ENCODE peak calls at places on chromosomes 7 and 10, in eight cellular contexts. P is transverse colon, B is A549, T is K562, Y is H1, G is tibial nerve, R is SK-N-SH, D is stomach. F is an unnamed sample.

GRCh38 chr10:43862756-43863155 is 214.1 kb upstream of the ZNF32 start:
- DNase-seq in Y (peak; percentile 11), B (no peak), G (no peak), P (no peak), T (no peak), R (peak; percentile 81), D (no peak), F (no peak)

GRCh38 chr10:99924856-99925255 is 84.9 kb downstream of the DNMBP start:
- DNase-seq in T (no peak), G (no peak), R (no peak), Y (no peak), B (no peak), P (no peak), D (no peak), F (no peak)

GRCh38 chr10:127117125-127117524 is 79.3 kb downstream of the INSYN2A start:
- DNase-seq in D (peak; percentile 48), P (peak; percentile 35), B (peak; percentile 24), Y (peak; percentile 86), T (peak; percentile 35), G (peak; percentile 14), R (no peak), F (peak; percentile 62)

GRCh38 chr7:23247602-23248335 is 1.2 kb downstream of the GPNMB start:
- DNase-seq in T (no peak), G (peak; percentile 32), R (no peak), D (no peak), P (peak; percentile 21), Y (peak; percentile 67), B (no peak), F (peak; percentile 57)

GRCh38 chr10:121572857-121573540 is 25.2 kb downstream of the FGFR2 start:
- DNase-seq in D (no peak), Y (no peak), B (no peak), R (no peak), P (peak; percentile 25), T (no peak), G (no peak), F (no peak)

GRCh38 chr10:79243211-79244067 is 103.8 kb upstream of the PPIF start:
- DNase-seq in P (peak; percentile 63), D (peak; percentile 46), T (no peak), Y (peak; percentile 73), R (peak; percentile 83), G (no peak), B (no peak), F (peak; percentile 60)

GRCh38 chr10:76319666-76320065 is 888.2 kb downstream of the LRMDA start:
- DNase-seq in T (no peak), Y (no peak), R (no peak), P (no peak), B (no peak), D (no peak), G (no peak), F (no peak)

GRCh38 chr10:307659-308058 is 172.4 kb downstream of the ZMYND11 start:
- DNase-seq in G (no peak), Y (no peak), T (no peak), R (no peak), B (no peak), P (no peak), D (no peak), F (no peak)

GRCh38 chr7:1659696-1660095 is 10.4 kb upstream of the ELFN1 start:
- DNase-seq in B (no peak), R (no peak), Y (no peak), P (no peak), D (no peak), T (no peak), G (no peak), F (no peak)

GRCh38 chr10:26438534-26439269 is 561 bp downstream of the APBB1IP start:
- DNase-seq in B (no peak), G (no peak), Y (peak; percentile 63), R (peak; percentile 16), T (no peak), P (peak; percentile 31), D (no peak), F (no peak)

GRCh38 chr7:42805601-42806000 is 106.3 kb downstream of the C7orf25 start:
- DNase-seq in R (no peak), Y (no peak), T (no peak), D (no peak), P (no peak), G (no peak), B (no peak), F (no peak)

GRCh38 chr10:88120075-88120474 is 256.6 kb downstream of the PTEN start:
- DNase-seq in P (no peak), Y (no peak), R (no peak), D (no peak), T (no peak), G (no peak), B (no peak), F (no peak)
- TF ChIP-seq EP300 in P (no peak), Y (no peak), R (no peak), D (no peak), T (no peak), G (no peak), B (no peak), F (no peak)

GRCh38 chr10:70480254-70480861 is 1.8 kb downstream of the PALD1 start:
- DNase-seq in G (no peak), B (no peak), Y (peak; percentile 47), T (no peak), P (peak; percentile 46), R (no peak), D (no peak), F (peak; percentile 34)
- H3K27ac ChIP-seq in G (no peak overlapping the region), B (no peak overlapping the region), Y (no peak overlapping the region), T (no peak overlapping the region), P (peak overlapping the region; percentile 61), R (no peak overlapping the region), D (peak overlapping the region; percentile 73), F (no peak overlapping the region)

DNA sequence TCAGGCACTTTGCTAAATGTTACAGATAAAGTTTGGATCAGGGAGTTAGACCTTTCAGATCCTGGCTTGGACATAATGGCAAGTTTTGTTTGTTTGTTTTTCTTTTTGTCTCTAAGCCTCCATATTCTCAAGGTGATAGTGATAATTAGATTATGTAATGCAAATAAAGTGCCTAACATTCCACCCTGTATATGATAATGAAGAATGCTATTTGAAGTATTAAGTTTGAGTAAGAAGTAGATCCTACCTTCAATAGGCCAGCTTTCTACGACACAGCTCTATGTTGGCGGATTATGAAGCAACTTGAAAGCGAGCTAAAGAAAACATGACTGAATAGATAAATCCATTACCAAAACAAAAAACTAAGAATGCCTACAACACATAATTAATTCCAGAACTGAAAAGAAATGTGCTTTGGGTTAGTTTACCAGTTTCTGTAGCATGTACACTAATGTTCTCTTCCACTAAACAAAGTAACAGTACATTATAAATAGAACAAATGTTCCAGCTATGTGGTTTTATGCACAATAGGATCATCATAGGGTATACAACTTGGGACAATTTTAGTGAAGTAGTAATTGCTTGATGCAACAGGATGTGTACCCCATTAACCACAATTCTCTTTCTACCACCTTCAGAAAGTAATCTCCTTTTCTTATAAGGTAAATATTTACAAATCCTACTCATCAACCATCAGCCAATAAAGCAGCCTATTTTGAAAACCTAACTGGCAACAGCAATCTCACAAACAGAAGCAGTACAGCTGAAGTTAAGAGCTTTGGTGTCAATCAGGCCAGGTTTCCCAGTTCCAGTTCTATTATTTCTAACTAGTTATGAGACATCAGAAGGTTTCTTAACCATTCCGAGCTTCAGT is 1.5 kb downstream of the SEM1 start:
- DNase-seq in Y (no peak), D (no peak), T (no peak), G (no peak), B (no peak), R (no peak), P (no peak), F (no peak)
- TF ChIP-seq EP300 in Y (no peak), D (no peak), T (no peak), G (no peak), B (no peak), R (no peak), P (no peak), F (no peak)

DNA sequence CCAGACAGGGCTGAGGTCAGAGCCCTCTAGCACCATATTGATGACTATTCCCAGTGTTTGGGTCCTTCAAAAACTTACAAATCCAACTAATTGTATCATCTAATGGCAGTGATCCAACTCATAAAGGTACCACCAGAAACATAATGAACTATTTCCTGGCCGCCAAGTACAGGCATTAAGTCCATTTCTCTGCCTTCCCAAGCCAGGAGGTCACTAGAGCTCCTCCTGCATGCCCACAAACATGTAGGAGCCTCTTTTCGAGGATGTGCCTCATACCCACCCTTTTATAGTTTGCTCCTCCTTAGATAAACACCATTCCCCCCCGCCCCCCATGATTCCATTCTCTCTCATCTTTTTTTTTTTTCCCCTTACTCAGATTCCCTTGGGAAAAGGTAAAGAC is 91.3 kb downstream of the CHN2 start:
- DNase-seq in R (no peak), G (no peak), T (no peak), D (no peak), P (no peak), B (no peak), Y (no peak), F (no peak)
- H3K27ac ChIP-seq in R (peak overlapping the region; percentile 22), G (no peak overlapping the region), T (no peak overlapping the region), D (no peak overlapping the region), P (no peak overlapping the region), B (no peak overlapping the region), Y (no peak overlapping the region), F (no peak overlapping the region)

DNA sequence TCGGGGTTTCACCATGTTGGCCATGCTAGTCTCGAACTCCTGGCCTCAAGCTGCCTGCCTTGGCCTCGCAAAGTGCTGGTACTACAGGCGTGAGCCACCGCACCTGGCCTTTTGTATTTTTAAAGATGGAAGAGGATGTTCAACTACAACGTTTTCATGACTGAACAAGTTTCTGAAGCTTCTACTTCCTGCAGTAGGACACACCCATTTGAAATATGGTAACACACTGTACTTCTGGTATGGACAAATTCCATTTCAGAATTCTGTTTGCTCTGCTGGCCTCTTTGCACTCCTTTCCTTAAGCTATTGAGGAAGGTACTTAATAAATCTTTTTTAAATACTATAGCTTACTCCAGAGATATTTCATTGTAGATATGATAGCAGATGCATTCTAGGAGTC is 10.9 kb upstream of the CDK1 start:
- DNase-seq in G (no peak), P (no peak), B (no peak), R (no peak), Y (no peak), T (no peak), D (no peak), F (no peak)
- TF ChIP-seq EP300 in G (no peak), P (no peak), B (no peak), R (no peak), Y (no peak), T (no peak), D (no peak), F (no peak)

DNA sequence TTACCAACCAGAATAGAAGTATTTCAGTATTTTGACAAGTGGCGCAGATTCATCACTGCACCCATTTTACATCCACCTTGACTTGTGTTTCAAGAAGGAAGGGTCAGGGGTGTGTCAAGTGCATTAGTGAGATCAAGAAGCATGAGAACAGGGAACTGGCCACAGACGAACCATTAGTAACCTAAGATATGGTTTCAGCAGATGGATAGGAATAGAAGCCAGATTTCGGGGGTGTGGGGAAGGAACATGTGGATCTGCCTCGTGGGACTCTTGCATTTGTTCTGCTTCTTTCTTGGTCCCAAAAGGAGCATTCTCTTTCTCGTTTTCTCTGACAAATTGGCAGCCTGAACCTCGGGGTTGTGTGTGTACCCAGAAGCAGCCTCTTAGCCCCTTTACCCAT is 9.6 kb downstream of the DENND2A start:
- DNase-seq in B (no peak), R (no peak), G (no peak), D (no peak), P (no peak), Y (no peak), T (no peak), F (no peak)
- H3K27ac ChIP-seq in B (no peak overlapping the region), R (no peak overlapping the region), G (peak overlapping the region; percentile 9), D (peak overlapping the region; percentile 36), P (peak overlapping the region; percentile 29), Y (no peak overlapping the region), T (no peak overlapping the region), F (no peak overlapping the region)

F was measured in ovary.